ENCODE peak calls at places on chromosomes 16 and 17, in four cellular contexts. G is MM.1S, Q is fibroblast of the aortic adventitia, O is MCF 10A. A is an unnamed sample.

GRCh38 chr17:40445769-40446468 is 2.7 kb downstream of the IGFBP4 start:
- DNase-seq in G (no peak), Q (peak; percentile 63), O (no peak), A (peak; percentile 39)

GRCh38 chr17:68593331-68593710 is 7.8 kb downstream of the FAM20A start:
- DNase-seq in G (no peak), Q (peak; percentile 86), O (no peak), A (no peak)

GRCh38 chr17:78746263-78746948 is 35.7 kb downstream of the CYTH1 start:
- DNase-seq in G (peak; percentile 7), Q (no peak), O (no peak), A (no peak)

GRCh38 chr17:21688293-21688949 is 3.9 kb upstream of the KCNJ18 start:
- DNase-seq in G (no peak), Q (no peak), O (no peak), A (no peak)

GRCh38 chr17:46877466-46877865 is 26.1 kb downstream of the WNT9B start:
- DNase-seq in G (no peak), Q (no peak), O (no peak), A (no peak)

GRCh38 chr17:561118-561517 is 153.5 kb downstream of the VPS53 start:
- DNase-seq in G (no peak), Q (peak; percentile 32), O (no peak), A (peak; percentile 19)

GRCh38 chr17:66784621-66785364 is 50.1 kb upstream of the CACNG5 start:
- DNase-seq in G (no peak), Q (no peak), O (no peak), A (no peak)

GRCh38 chr17:4766199-4766598 is 5.5 kb upstream of the TM4SF5 start:
- DNase-seq in G (no peak), Q (no peak), O (no peak), A (peak; percentile 31)

GRCh38 chr16:72862090-72862489 is 185.8 kb downstream of the ZFHX3 start:
- DNase-seq in G (no peak), Q (no peak), O (no peak), A (no peak)

GRCh38 chr16:73011926-73012325 is 36.0 kb downstream of the ZFHX3 start:
- DNase-seq in G (no peak), Q (no peak), O (no peak), A (no peak)

GRCh38 chr17:19457046-19457445 is 46.0 kb downstream of the RNF112 start:
- DNase-seq in G (no peak), Q (no peak), O (no peak), A (no peak)

GRCh38 chr16:85354623-85355514 is 242.6 kb upstream of the CIBAR2 start:
- DNase-seq in G (no peak), Q (peak; percentile 44), O (peak; percentile 70), A (peak; percentile 29)

GRCh38 chr16:14628806-14629611 is 1.1 kb downstream of the PARN start:
- DNase-seq in G (no peak), Q (peak; percentile 16), O (no peak), A (peak; percentile 12)

GRCh38 chr17:64004218-64004770 is 6.1 kb downstream of the PRR29 start:
- DNase-seq in G (no peak), Q (no peak), O (no peak), A (no peak)

GRCh38 chr17:9818760-9819159 is 3.1 kb downstream of the GSG1L2 start:
- DNase-seq in G (no peak), Q (no peak), O (peak; percentile 66), A (no peak)

GRCh38 chr17:21263351-21263750 is 10.1 kb upstream of the NATD1 start:
- DNase-seq in G (no peak), Q (peak; percentile 62), O (peak; percentile 94), A (peak; percentile 87)

GRCh38 chr16:82639263-82639662 is 12.5 kb downstream of the CDH13 start:
- DNase-seq in G (no peak), Q (no peak), O (peak; percentile 21), A (no peak)

GRCh38 chr16:82643136-82643535 is 16.4 kb downstream of the CDH13 start:
- DNase-seq in G (peak; percentile 46), Q (no peak), O (no peak), A (no peak)

GRCh38 chr16:82639666-82640336 is 13.0 kb downstream of the CDH13 start:
- DNase-seq in G (peak; percentile 30), Q (peak; percentile 56), O (peak; percentile 73), A (peak; percentile 77)

GRCh38 chr16:82643936-82644630 is 17.3 kb downstream of the CDH13 start:
- DNase-seq in G (no peak), Q (no peak), O (no peak), A (no peak)

DNA sequence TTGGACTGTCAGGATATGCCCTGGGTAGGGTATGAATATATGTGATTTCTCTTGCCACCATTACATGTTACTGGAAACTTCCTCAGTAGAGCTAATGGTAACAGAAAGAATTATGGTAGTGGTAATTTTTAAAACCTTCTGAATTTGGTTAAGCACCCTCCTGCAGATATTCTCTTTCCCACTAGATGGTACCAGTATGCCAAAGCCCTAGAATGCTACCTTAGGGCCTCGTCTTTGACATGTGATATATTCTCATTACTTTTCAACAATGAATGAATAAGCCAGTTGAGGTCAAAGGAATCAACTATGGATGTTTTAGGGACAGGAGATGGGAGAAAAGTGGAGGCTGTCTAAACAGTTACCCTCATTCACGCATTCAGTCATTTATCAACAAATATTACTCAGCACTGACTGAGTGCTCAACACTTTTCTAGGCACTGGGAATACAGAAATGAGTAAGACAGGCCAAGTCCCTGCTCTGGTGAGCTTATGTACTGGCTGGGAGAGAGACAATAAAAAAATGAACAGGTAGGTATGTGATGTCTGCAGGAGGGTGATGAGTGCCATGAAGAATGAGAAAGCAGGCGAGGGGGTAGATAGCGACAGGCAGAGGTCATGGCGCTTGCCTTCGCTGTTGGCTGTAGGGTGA is 14.7 kb downstream of the CDH13 start:
- DNase-seq in G (peak; percentile 6), Q (peak; percentile 70), O (peak; percentile 51), A (peak; percentile 69)
- TF ChIP-seq CTCF in G (peak; percentile 28), Q (peak; percentile 69), O (peak; percentile 39), A (peak; percentile 62)

DNA sequence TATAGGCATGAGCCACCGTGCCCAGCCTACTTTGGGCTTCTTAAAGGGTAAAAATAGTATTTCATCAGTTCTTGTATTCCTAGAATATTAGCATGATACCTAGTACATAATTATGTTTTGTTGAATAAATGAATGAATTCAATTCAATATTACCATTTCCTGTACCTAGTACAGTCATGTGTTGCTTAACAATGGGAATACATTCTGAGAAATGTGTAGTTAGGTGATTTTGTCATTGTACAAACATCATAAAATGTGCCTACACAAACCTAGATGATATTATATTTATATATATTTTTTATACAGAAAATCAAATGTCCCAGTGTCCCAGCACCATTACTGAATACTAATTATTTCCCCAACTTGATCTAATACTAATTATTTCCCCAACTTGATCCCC is 85.6 kb upstream of the HAS3 start:
- DNase-seq in G (no peak), Q (no peak), O (no peak), A (peak; percentile 24)
- TF ChIP-seq CTCF in G (no peak), Q (no peak), O (no peak), A (no peak)

DNA sequence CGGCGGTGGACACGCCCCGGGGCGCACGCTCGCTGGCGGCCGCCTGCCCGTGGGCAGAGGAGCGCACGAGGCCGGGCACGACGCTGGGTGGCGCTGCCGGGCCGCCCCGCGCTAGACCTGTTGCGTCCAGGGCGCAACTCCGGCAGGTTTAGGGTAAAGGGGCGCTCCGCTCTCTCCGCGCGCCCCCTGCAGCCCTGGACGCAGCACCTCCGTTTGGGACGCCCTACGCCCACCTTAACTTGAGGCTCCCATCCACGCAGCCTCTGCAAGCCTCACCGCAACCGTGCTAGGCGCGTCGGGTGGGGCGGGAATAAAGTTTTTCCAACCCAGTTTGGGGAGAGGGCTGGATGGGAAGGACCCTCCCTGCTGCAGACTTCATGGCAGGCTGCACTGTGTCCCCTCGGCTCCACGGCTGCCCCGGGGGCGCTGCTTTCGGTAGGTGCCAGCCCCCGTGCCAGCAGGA is 299 bp upstream of the SYT17 start:
- DNase-seq in G (peak; percentile 60), Q (peak; percentile 25), O (peak; percentile 59), A (peak; percentile 57)
- TF ChIP-seq CTCF in G (peak; percentile 58), Q (peak; percentile 33), O (peak; percentile 82), A (peak; percentile 31)

DNA sequence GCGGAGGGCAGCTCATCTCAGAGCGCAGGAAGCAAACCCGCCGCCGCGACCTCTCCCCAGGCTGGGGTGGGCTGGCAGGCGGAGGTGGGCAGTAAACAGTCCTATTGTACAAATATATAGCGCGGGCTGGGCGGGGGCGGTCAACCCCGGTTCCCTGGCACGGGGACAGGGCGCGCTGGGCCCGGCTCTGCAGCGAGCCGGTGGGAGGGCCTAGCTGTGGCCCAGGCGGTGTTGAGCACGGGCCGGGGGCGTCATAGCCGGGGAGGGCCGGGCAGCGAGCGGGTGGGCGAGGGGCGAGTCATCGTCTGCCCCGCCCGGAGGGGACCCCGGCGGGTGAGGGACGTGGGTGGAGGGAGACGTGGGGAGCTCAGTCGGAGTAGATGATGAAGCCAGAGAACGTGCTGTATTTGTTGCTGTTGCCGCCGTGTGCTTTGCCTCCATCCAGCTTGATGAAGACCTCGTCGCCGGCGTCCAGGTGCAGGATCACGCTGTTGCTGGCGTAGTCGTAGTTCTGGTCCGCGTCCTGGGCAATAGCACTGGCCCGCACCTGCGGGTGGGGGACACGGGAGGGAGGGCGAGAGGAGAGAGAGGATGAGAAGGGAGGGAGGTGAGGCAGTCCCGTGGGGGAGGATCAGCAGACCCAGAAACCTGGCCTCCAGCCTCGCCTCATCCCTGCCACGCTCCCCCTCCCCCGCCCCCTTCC is 8.1 kb downstream of the C1QL1 start:
- DNase-seq in G (no peak), Q (no peak), O (no peak), A (no peak)
- TF ChIP-seq CTCF in G (no peak), Q (no peak), O (no peak), A (no peak)

GRCh38 chr17:41687828-41688640 is 651 bp upstream of the EIF1 start:
- DNase-seq in G (peak; percentile 59), Q (peak; percentile 43), O (peak; percentile 76), A (no peak)
- TF ChIP-seq CTCF in G (peak; percentile 63), Q (no peak), O (no peak), A (no peak)

GRCh38 chr17:56642424-56642823 is 48.9 kb downstream of the NOG start:
- DNase-seq in G (no peak), Q (no peak), O (no peak), A (no peak)

GRCh38 chr17:56640116-56640515 is 46.6 kb downstream of the NOG start:
- DNase-seq in G (no peak), Q (no peak), O (no peak), A (no peak)

GRCh38 chr17:56638536-56639177 is 45.2 kb downstream of the NOG start:
- DNase-seq in G (no peak), Q (no peak), O (no peak), A (no peak)

GRCh38 chr17:56639517-56639916 is 46.0 kb downstream of the NOG start:
- DNase-seq in G (no peak), Q (no peak), O (no peak), A (no peak)

GRCh38 chr17:56641894-56642293 is 48.4 kb downstream of the NOG start:
- DNase-seq in G (no peak), Q (no peak), O (no peak), A (no peak)
- TF ChIP-seq CTCF in G (no peak), Q (no peak), O (no peak), A (no peak)

A was measured in cardiac fibroblast.